ENCODE peak calls at places on chromosomes 3 and 15, in four cellular contexts. H is adrenal gland, J is fibroblast of lung, P is mesenchymal stem cell. U is an unnamed sample.

GRCh38 chr15:41001524-41001923 is 48.3 kb downstream of the CHAC1 start:
- DNase-seq in H (no peak), J (no peak), P (peak; percentile 71), U (peak; percentile 56)

GRCh38 chr15:31202953-31203352 is 101.4 kb upstream of the TRPM1 start:
- DNase-seq in H (no peak), J (no peak), P (no peak), U (no peak)

GRCh38 chr15:92654662-92655061 is 913 bp downstream of the FAM174B start:
- DNase-seq in H (no peak), J (no peak), P (no peak), U (no peak)

GRCh38 chr3:26236991-26237682 is 385.4 kb upstream of the LRRC3B start:
- DNase-seq in H (no peak), J (no peak), P (no peak), U (no peak)

GRCh38 chr15:50675524-50676144 is 11.0 kb downstream of the TRPM7 start:
- DNase-seq in H (no peak), J (peak; percentile 73), P (peak; percentile 55), U (peak; percentile 30)

GRCh38 chr3:155549087-155549486 is 195.8 kb downstream of the PLCH1 start:
- DNase-seq in H (no peak), J (no peak), P (no peak), U (no peak)

GRCh38 chr3:158097571-158098553 is 8.4 kb downstream of the SHOX2 start:
- DNase-seq in H (peak; percentile 42), J (no peak), P (peak; percentile 45), U (peak; percentile 93)

GRCh38 chr3:186888569-186888968 is 41.8 kb upstream of the ST6GAL1 start:
- DNase-seq in H (no peak), J (no peak), P (no peak), U (peak; percentile 19)

GRCh38 chr3:42843730-42844713 is 31.7 kb downstream of the CYP8B1 start:
- DNase-seq in H (no peak), J (no peak), P (no peak), U (no peak)

GRCh38 chr15:60859996-60860494 is 369.1 kb downstream of the RORA start:
- DNase-seq in H (no peak), J (peak; percentile 2), P (peak; percentile 53), U (no peak)

GRCh38 chr15:57376695-57377477 is 581 bp downstream of the CGNL1 start:
- DNase-seq in H (peak; percentile 42), J (no peak), P (peak; percentile 31), U (peak; percentile 53)

GRCh38 chr15:97096303-97096835 is 765.9 kb downstream of the NR2F2 start:
- DNase-seq in H (no peak), J (peak; percentile 31), P (no peak), U (no peak)

GRCh38 chr3:184338538-184338945 is 1.1 kb downstream of the FAM131A start:
- DNase-seq in H (peak; percentile 75), J (peak; percentile 83), P (peak; percentile 68), U (peak; percentile 85)

GRCh38 chr3:184337981-184338380 is 581 bp downstream of the FAM131A start:
- DNase-seq in H (no peak), J (no peak), P (no peak), U (no peak)

GRCh38 chr3:184336484-184337230 is 743 bp upstream of the FAM131A start:
- DNase-seq in H (peak; percentile 41), J (peak; percentile 75), P (peak; percentile 68), U (peak; percentile 75)

GRCh38 chr3:184337315-184337714 is at the start of gene FAM131A:
- DNase-seq in H (peak; percentile 36), J (peak; percentile 43), P (no peak), U (no peak)

DNA sequence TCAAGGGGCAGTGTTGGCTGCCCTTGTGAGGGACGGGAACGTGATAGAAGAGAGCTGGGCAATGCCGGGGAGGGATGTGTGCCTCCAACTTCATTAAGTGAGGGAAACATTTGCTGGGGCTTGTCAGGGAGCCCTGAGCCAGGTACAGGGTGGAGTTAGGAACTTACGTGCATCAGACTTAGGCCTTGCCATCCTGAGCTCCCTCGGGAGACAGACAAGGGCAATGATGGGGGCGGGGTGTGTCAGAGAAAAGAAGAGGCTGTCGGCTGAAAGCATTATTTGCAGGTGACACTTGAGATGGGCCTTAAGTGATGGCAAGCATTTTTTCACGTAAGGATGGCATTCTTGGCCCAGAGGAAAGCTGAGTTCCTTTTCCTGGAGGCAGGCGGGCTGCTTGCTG is 1.6 kb downstream of the FAM131A start:
- DNase-seq in H (no peak), J (no peak), P (no peak), U (no peak)
- H3K4me3 ChIP-seq in H (peak overlapping the region; percentile 5), J (peak overlapping the region; percentile 72), P (peak overlapping the region; percentile 86), U (no peak overlapping the region)

DNA sequence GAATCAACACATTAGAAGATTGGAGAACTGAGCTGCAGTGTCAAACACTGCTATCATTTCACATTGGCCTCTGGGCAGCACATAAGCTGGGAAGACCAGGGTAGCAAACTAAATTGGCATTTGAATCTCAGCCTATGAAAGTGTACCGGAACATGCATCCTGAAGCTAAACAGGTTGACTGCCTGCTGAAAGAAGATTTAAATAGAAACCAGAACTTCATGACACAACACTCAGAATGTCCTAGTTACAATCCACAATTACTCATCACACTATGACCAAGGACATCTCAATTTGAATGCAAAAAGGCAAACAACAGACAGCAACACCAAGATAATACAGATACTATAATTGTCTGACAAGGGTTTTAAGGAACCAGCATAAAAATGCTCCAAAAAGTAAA is 26.2 kb downstream of the TM2D3 start:
- DNase-seq in H (no peak), J (no peak), P (no peak), U (no peak)
- H3K4me3 ChIP-seq in H (no peak overlapping the region), J (no peak overlapping the region), P (no peak overlapping the region), U (no peak overlapping the region)

GRCh38 chr3:184526158-184526483 is 35.5 kb upstream of the EPHB3 start:
- DNase-seq in H (no peak), J (no peak), P (no peak), U (no peak)
- H3K4me3 ChIP-seq in H (peak overlapping the region; percentile 46), J (peak overlapping the region; percentile 50), P (peak overlapping the region; percentile 79), U (peak overlapping the region; percentile 48)

DNA sequence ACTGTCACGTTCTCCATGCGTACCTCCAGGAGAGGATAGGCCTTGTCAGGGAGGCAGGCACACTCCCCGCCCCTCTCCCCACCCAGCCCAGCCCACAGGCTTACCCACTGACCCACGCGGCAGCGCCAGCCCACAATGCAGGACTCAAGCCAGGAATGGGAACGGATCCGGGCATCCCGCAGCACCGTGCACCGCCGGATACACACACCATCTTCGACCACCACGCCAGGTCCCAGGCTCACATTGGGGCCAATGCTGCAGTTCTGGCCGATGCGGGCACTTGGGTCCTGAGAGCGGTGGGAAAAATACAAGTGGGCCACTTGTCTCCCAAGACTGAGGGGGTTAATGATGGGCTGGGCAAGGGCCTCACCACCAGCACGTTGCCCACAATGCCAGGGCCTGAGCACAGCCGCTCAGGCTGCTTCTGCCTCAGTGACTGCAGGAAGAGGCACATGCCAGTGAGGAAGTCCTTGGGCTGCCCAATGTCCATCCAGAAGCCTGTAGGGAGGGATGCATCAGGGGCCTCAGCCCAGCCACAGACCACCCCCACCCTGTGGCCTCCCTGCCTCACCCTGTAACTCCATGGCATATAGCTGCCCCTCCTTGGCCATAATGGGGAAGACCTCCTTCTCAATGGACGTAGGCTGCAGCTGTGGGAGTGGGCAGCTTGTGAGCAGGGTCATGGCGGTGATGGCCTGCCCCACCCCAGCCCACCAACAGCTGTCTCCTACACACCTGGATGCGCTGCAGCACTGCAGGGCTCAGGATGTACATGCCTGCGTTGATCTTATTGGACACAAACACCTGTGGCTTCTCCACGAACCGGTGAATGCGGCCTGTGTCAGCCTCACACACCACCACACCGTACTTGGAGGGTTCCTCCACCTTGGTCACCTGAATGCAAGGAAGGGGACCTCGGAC is 1.6 kb downstream of the GMPPB start:
- DNase-seq in H (no peak), J (no peak), P (no peak), U (no peak)
- H3K4me3 ChIP-seq in H (peak overlapping the region; percentile 95), J (peak overlapping the region; percentile 98), P (peak overlapping the region; percentile 92), U (no peak overlapping the region)

DNA sequence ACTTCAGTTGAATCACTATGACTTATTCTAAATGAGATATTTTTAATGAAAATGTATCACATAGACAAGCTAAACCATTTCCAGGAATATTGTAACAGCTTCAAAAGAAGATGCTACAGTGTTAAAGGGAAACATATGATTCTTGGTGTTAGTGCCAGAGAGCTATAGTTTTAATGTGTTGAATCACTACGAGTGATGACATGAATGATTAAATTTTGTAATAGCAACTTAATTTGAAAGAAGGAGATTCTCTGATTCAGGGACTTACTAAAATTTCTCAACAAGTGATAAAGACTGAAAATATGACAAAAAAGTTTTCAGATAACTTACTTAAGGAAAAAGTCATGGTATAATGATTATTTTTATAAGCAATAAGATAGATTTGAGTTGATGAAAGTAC is 267.4 kb upstream of the SLITRK3 start:
- DNase-seq in H (no peak), J (peak; percentile 60), P (no peak), U (no peak)
- H3K4me3 ChIP-seq in H (no peak overlapping the region), J (no peak overlapping the region), P (no peak overlapping the region), U (no peak overlapping the region)

DNA sequence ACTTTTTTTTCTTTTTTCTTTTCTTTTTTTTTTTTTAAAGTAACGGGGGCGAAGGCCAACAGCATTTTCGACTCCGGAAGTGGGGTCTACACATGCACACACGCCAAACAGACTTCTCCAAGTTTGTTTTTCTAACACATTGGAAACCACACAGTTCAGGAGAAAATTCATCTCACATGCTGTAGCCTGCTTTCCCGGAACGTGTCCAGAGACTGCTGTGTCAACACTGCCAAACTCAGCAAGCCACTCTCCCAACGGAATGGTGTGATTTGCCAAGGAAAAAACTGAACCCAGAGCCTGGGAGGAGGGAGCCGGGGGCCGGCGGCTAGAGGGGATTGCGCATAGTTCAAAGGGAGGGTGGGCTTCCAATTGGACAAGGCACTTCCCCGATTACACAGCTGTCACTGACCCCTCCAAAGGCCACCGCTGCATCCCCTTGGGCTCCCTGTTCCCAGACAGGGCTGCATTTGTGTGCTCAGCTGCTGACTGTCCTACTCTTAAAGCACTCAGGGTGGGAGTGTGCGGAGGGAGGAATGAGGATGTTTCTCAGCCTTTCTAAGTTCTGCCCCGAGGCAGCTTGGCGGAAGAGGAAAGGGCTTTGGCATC is 256.1 kb downstream of the ZNF621 start:
- DNase-seq in H (no peak), J (peak; percentile 45), P (no peak), U (peak; percentile 18)
- H3K4me3 ChIP-seq in H (no peak overlapping the region), J (peak overlapping the region; percentile 34), P (peak overlapping the region; percentile 61), U (no peak overlapping the region)

DNA sequence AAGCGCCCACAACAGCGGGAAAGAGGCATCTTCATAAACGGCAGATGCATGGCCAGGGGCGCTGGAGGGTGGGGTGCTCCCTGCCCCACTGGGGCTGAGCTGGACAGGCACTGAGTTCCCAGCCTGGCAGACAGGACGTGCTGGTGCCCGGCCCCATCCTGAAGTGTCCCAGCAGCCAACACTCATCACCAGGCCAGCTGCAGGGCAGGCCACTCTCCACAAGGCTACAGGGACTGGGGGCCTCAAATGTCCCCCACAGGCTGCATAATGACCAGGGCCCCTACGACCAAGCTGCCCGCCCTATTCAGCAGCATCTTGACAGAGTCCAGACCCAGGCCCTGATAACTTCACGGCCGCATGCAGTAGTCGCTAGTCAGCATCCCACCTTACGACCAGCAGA is 124.1 kb upstream of the IQSEC1 start:
- DNase-seq in H (no peak), J (no peak), P (no peak), U (no peak)
- H3K4me3 ChIP-seq in H (no peak overlapping the region), J (no peak overlapping the region), P (no peak overlapping the region), U (no peak overlapping the region)

GRCh38 chr15:71386005-71386404 is 270.7 kb downstream of the THSD4 start:
- DNase-seq in H (no peak), J (no peak), P (no peak), U (no peak)
- H3K4me3 ChIP-seq in H (no peak overlapping the region), J (no peak overlapping the region), P (no peak overlapping the region), U (no peak overlapping the region)

DNA sequence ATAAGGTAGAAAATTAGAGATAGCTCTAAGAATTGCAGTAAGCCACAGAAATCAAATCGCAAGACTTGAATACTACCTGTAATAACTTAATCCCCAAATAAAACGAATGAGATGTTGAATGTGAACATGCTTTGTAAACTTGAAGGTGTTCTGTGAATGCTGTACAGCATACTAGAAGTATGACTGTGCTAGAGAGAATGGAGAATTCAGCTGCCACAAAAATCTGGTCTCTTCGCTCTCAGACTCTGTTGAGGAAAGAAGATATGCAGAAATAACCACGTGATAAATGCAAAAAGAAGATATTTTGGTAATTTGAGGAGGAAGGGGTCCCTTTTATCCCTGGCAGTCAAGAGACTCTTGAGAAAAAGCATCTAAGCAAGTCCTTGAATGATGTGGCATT is 37.3 kb downstream of the ZBTB38 start:
- DNase-seq in H (no peak), J (peak; percentile 39), P (no peak), U (no peak)
- H3K4me3 ChIP-seq in H (no peak overlapping the region), J (peak overlapping the region; percentile 70), P (peak overlapping the region; percentile 79), U (no peak overlapping the region)